ENCODE peak calls at places on chromosomes 2 and 18, in five cellular contexts. D is nephron progenitor cell, N is GM10248, K is neural progenitor cell, R is kidney. F is an unnamed sample.

GRCh38 chr2:23594079-23594494 is 209.1 kb downstream of the KLHL29 start:
- DNase-seq in K (no peak), R (peak), N (no peak), D (no peak), F (no peak)

GRCh38 chr2:175560521-175561164 is 379.1 kb upstream of the ATP5MC3 start:
- DNase-seq in N (no peak), R (no peak), D (no peak), K (peak), F (peak)

GRCh38 chr2:47189635-47190034 is 34.5 kb upstream of the STPG4 start:
- DNase-seq in R (no peak), N (no peak), K (no peak), D (no peak), F (no peak)

GRCh38 chr2:102509749-102510148 is 36.7 kb downstream of the SLC9A4 start:
- DNase-seq in N (no peak), K (no peak), R (no peak), D (no peak), F (no peak)

GRCh38 chr2:557635-558301 is 119.4 kb downstream of the TMEM18 start:
- DNase-seq in R (no peak), D (no peak), N (no peak), K (no peak), F (no peak)

GRCh38 chr2:240999001-240999791 is 778 bp downstream of the SNED1 start:
- DNase-seq in N (no peak), R (peak), K (peak), D (no peak), F (no peak)

GRCh38 chr2:138016703-138017102 is 52.4 kb downstream of the HNMT start:
- DNase-seq in D (no peak), R (no peak), N (no peak), K (no peak), F (no peak)

GRCh38 chr18:47560693-47561092 is 309.2 kb upstream of the SKOR2 start:
- DNase-seq in K (peak), R (no peak), N (no peak), D (no peak), F (no peak)

GRCh38 chr2:74887445-74887951 is 53.6 kb downstream of the HK2 start:
- DNase-seq in N (no peak), D (no peak), R (no peak), K (no peak), F (no peak)

GRCh38 chr2:48551548-48551947 is 21.6 kb downstream of the STON1 start:
- DNase-seq in K (no peak), R (no peak), N (no peak), D (no peak), F (no peak)

GRCh38 chr2:234681206-234681605 is 184.3 kb upstream of the ARL4C start:
- DNase-seq in K (no peak), R (no peak), N (no peak), D (no peak), F (no peak)

GRCh38 chr2:21040468-21041377 is 3.1 kb downstream of the APOB start:
- DNase-seq in D (no peak), K (no peak), N (no peak), R (no peak), F (no peak)

GRCh38 chr2:36449943-36450392 is 94.4 kb downstream of the CRIM1 start:
- DNase-seq in R (no peak), D (no peak), N (no peak), K (no peak), F (no peak)

GRCh38 chr2:157868993-157869392 is 7.1 kb downstream of the ACVR1 start:
- DNase-seq in D (no peak), R (no peak), K (no peak), N (no peak), F (no peak)

GRCh38 chr2:227939271-227940027 is 68.0 kb downstream of the DAW1 start:
- DNase-seq in R (no peak), D (peak), N (peak), K (peak), F (peak)

GRCh38 chr2:231570903-231571302 is 21.8 kb upstream of the TEX44 start:
- DNase-seq in D (no peak), N (no peak), R (no peak), K (no peak), F (no peak)

GRCh38 chr2:30445266-30445821 is 1.7 kb upstream of the LCLAT1 start:
- DNase-seq in N (no peak), D (no peak), R (no peak), K (no peak), F (no peak)

GRCh38 chr2:73163522-73164367 is 38.6 kb upstream of the NOTO start:
- DNase-seq in N (peak), D (peak), K (peak), R (no peak), F (peak)

GRCh38 chr2:10500601-10501361 is 52.7 kb upstream of the ODC1 start:
- DNase-seq in N (no peak), K (no peak), R (peak), D (no peak), F (no peak)

GRCh38 chr2:174683392-174683759 is 80.9 kb downstream of the CHRNA1 start:
- DNase-seq in K (peak), R (no peak), D (no peak), N (peak), F (no peak)

GRCh38 chr2:63741884-63742583 is 99.7 kb upstream of the UGP2 start:
- DNase-seq in R (no peak), N (no peak), K (no peak), D (no peak), F (no peak)

DNA sequence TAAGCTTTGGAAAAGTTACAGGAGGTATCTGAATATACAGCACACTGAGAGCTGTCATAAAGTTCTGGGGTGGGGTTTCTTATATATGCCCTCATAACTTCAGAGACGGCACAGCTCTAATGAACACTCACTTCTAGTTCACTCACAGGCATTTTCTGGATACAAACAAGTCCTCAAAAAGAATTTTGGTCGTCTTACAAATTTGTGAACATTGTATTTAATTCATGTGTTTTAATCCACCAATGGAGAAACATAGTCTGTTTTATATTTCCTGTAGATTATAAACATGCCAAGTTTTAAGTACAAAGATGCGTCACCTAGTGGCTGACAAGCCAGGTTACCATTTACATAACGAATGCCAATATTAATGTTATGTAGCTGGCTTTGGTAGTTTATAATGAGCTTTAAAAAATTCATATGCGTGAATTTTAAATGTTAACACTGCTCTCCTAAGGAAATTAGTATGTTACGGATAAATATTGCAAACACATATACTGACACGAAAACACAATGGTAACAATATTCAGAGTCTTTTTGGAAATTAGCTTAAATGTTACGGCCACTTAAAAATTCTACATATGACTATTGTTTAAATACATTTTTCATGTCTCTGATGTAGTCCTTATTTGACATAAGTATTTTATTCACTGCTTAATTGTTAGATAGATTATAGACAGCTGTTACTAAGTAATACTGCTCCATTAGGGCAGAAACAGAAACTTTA is 2.5 kb downstream of the COL3A1 start:
- DNase-seq in N (no peak), D (no peak), R (no peak), K (no peak), F (no peak)
- TF ChIP-seq CTCF in N (no peak), D (no peak), R (no peak), K (peak), F (peak)

DNA sequence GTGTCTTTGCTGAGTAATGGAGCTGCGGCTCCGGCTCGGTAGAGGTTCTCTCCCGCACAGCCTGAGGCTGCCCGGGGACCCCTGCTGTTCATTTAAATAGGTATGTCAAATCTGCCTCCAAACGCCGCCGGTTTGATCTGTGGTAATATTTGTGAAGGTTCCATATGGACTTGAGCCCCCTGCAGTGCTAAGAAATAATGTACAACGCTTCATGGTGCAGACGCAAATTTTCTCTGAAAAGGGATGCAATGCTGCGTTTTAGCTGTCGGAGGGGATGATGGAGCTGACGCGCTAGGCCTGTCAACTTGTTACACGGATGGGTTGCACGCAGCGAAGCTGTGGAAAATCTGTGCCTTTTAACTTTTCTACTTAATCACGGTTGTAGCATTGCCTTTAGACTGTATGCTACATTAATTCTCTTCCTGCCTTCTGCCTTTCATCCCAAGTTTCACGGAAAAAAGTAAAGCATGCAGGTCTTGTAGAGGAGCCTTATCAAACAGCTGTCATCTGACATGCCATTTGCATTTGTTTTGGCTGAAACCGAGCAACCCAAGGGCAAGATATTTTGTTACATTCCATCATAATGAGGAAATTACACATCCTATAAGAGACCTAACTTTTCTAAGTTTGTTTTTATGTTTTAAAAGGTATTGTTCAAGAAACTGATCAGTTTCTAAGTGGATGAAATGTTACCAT is 43.3 kb downstream of the MRPS9 start:
- DNase-seq in R (no peak), K (peak), D (peak), N (no peak), F (no peak)
- TF ChIP-seq CTCF in R (no peak), K (no peak), D (no peak), N (no peak), F (no peak)

GRCh38 chr2:161570424-161571050 is 53.7 kb upstream of the SLC4A10 start:
- DNase-seq in D (no peak), R (no peak), K (peak), N (no peak), F (no peak)
- TF ChIP-seq CTCF in D (no peak), R (no peak), K (peak), N (no peak), F (peak)

GRCh38 chr2:86105969-86106945 is at the start of gene PTCD3:
- DNase-seq in K (peak), R (peak), D (peak), N (peak), F (peak)
- TF ChIP-seq CTCF in K (peak), R (no peak), D (no peak), N (no peak), F (no peak)

DNA sequence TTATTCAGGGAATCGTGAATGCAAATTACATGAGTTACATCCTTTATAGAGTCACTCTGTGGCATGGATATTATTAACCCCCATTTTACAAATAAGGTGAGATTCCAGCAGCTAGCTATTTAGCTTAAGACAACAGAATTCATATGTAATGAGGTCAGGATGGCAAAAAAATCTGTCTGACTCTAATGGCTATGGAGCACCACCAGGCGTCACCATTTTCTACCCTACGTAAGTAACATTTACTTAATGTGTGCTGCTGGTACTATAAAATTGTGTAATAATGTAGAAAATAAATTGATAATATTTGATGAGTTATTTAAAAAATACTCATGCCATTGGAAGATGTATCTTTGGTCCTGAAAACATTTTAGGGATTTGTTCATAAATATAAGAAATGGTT is 2040.1 kb upstream of the LRRTM1 start:
- DNase-seq in K (peak), N (no peak), D (no peak), R (no peak), F (no peak)
- TF ChIP-seq CTCF in K (peak), N (no peak), D (peak), R (no peak), F (peak)

GRCh38 chr2:217993817-217994459 is 8.9 kb downstream of the TNS1 start:
- DNase-seq in R (peak), N (peak), K (peak), D (peak), F (peak)
- TF ChIP-seq CTCF in R (peak), N (peak), K (peak), D (peak), F (peak)

DNA sequence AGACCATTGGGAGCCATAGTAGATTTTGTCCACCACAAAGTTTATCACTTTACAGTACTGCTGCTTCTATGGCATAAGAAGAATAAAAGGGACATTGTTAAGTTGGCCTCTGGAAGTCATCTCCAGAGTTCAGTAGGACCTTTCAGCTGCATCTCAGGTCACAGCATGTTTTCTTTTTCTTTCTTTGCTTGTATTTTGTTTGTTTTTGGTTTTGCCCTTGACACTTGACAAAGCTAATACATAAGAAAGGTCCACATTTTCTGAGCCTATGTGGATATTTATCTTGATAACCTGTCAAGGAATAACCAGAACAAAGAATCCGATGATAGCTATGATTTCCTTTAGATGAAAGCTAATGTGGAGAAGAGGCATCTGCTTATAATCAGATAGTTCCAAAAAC is 101.6 kb upstream of the XIRP2 start:
- DNase-seq in N (no peak), D (no peak), K (no peak), R (no peak), F (no peak)
- TF ChIP-seq CTCF in N (no peak), D (no peak), K (no peak), R (no peak), F (no peak)

GRCh38 chr2:229572434-229573338 is 141.7 kb downstream of the DNER start:
- DNase-seq in R (no peak), D (no peak), K (no peak), N (no peak), F (no peak)
- TF ChIP-seq CTCF in R (no peak), D (no peak), K (no peak), N (no peak), F (no peak)

DNA sequence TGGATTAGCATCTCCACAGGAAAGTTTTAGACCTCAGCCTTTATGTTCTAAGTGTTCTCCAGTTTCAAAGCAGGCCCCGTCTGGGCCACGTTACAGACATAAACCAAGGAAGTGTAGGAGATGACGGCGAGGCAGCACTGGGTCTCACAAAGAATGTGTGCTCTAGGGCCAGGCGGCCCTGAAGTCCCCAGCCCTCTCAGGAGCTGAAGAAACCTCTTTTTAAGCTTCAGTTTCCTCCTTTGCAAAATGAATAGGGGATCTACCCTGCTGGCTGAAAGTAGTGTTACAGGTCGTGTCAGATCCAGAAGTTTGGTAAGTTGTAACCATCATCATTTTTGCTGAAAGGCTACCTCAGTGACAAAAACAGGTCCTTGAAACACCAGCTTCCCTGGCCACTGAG is 81.7 kb downstream of the SPRED2 start:
- DNase-seq in K (peak), D (peak), N (peak), R (no peak), F (no peak)
- TF ChIP-seq CTCF in K (peak), D (peak), N (peak), R (no peak), F (peak)

GRCh38 chr18:63182247-63182771 is 137.3 kb downstream of the BCL2 start:
- DNase-seq in K (no peak), D (no peak), N (no peak), R (no peak), F (no peak)

GRCh38 chr18:63182861-63183260 is 136.7 kb downstream of the BCL2 start:
- DNase-seq in D (no peak), K (no peak), R (no peak), N (no peak), F (no peak)

GRCh38 chr18:63183263-63183662 is 136.3 kb downstream of the BCL2 start:
- DNase-seq in K (no peak), R (no peak), N (no peak), D (no peak), F (no peak)

GRCh38 chr18:63185979-63186378 is 133.6 kb downstream of the BCL2 start:
- DNase-seq in N (no peak), K (no peak), R (no peak), D (no peak), F (no peak)

DNA sequence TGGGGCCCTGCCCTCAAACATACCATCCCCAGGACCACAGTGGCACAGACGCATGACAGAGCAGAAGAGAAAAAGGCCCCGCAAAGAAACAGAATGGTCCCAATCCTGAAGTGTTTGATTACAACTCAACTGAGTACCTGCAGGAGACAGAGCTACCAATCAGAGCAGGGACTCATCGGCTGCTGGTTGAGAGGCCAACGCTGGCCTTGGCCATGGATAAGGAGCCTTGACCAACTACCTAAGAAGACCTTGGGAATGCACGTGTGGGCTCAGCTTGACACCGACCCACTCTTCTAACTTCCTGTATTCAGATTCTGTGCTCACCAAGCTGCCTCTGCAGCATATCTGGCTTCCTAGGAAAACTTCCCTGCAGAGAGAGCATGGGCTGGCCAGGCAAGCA is 135.6 kb downstream of the BCL2 start:
- DNase-seq in N (no peak), R (no peak), D (no peak), K (no peak), F (no peak)
- TF ChIP-seq CTCF in N (no peak), R (no peak), D (no peak), K (no peak), F (no peak)

F was measured in neural crest cell.